ENCODE peak calls at places on chromosomes 3 and 15, in four cellular contexts. J is glomerular endothelial cell, D is GM23248, P is GM03348. T is an unnamed sample.

GRCh38 chr15:31280037-31280830 is 46.4 kb upstream of the KLF13 start:
- DNase-seq in J (no peak), D (no peak), P (no peak), T (no peak)

GRCh38 chr3:38578081-38578475 is 71.4 kb downstream of the SCN5A start:
- DNase-seq in D (no peak), P (no peak), J (no peak), T (no peak)

GRCh38 chr3:179000144-179000543 is 71.5 kb downstream of the ZMAT3 start:
- DNase-seq in P (peak; percentile 5), J (no peak), D (peak; percentile 46), T (no peak)

GRCh38 chr15:88897142-88897455 is 1.8 kb upstream of the HAPLN3 start:
- DNase-seq in J (no peak), D (no peak), P (no peak), T (peak; percentile 9)

GRCh38 chr15:89356634-89357298 is 22.1 kb upstream of the POLG start:
- DNase-seq in J (no peak), P (no peak), D (peak; percentile 59), T (no peak)

GRCh38 chr15:62545392-62546227 is 380.5 kb upstream of the C2CD4B start:
- DNase-seq in J (no peak), D (peak; percentile 58), P (peak; percentile 70), T (no peak)

GRCh38 chr15:70517194-70517590 is 246.2 kb downstream of the UACA start:
- DNase-seq in J (no peak), P (no peak), D (no peak), T (no peak)

GRCh38 chr3:38479431-38480092 is 16.6 kb upstream of the EXOG start:
- DNase-seq in J (peak; percentile 37), D (peak; percentile 79), P (peak; percentile 90), T (peak; percentile 75)

GRCh38 chr3:11099306-11099705 is 55.0 kb upstream of the HRH1 start:
- DNase-seq in P (no peak), J (no peak), D (peak; percentile 15), T (no peak)

GRCh38 chr15:70327328-70328136 is 229.8 kb upstream of the TLE3 start:
- DNase-seq in P (peak; percentile 88), D (peak; percentile 79), J (no peak), T (peak; percentile 51)

GRCh38 chr3:183116051-183116614 is 16.8 kb upstream of the MCCC1 start:
- DNase-seq in D (no peak), P (no peak), J (no peak), T (no peak)

GRCh38 chr3:124679048-124679638 is 51.1 kb upstream of the UMPS start:
- DNase-seq in P (no peak), J (no peak), D (no peak), T (no peak)

GRCh38 chr3:44467241-44467640 is 10.2 kb downstream of the ZNF445 start:
- DNase-seq in J (no peak), P (no peak), D (no peak), T (no peak)

GRCh38 chr15:57312323-57313133 is 63.8 kb upstream of the CGNL1 start:
- DNase-seq in P (no peak), D (peak; percentile 44), J (no peak), T (no peak)

GRCh38 chr15:63718590-63719035 is 115.1 kb downstream of the HERC1 start:
- DNase-seq in D (peak; percentile 81), P (peak; percentile 63), J (no peak), T (no peak)

GRCh38 chr3:112813016-112813415 is 33.6 kb downstream of the CD200R1L start:
- DNase-seq in J (no peak), P (no peak), D (peak; percentile 31), T (no peak)

GRCh38 chr3:122398920-122399319 is 14.9 kb downstream of the FAM162A start:
- DNase-seq in J (no peak), P (no peak), D (no peak), T (no peak)

GRCh38 chr3:141887051-141887450 is 10.6 kb downstream of the ATP1B3 start:
- DNase-seq in P (no peak), J (no peak), D (no peak), T (no peak)

GRCh38 chr15:55916666-55917409 is 76.6 kb downstream of the NEDD4 start:
- DNase-seq in P (peak; percentile 14), D (peak; percentile 90), J (no peak), T (peak; percentile 36)

GRCh38 chr15:100783296-100783695 is 96.3 kb upstream of the ALDH1A3 start:
- DNase-seq in D (no peak), J (no peak), P (no peak), T (no peak)

GRCh38 chr15:64894395-64895056 is 17.2 kb upstream of the ANKDD1A start:
- DNase-seq in D (no peak), P (no peak), J (no peak), T (no peak)

GRCh38 chr15:74631408-74631807 is 15.8 kb downstream of the CLK3 start:
- DNase-seq in P (no peak), D (peak; percentile 32), J (no peak), T (no peak)

GRCh38 chr3:131756405-131756804 is 253.6 kb upstream of the MRPL3 start:
- DNase-seq in P (no peak), J (no peak), D (no peak), T (no peak)

GRCh38 chr3:123143669-123144411 is 57.9 kb upstream of the SEC22A start:
- DNase-seq in D (peak; percentile 35), J (no peak), P (no peak), T (no peak)

GRCh38 chr15:59993950-59994401 is 10.1 kb upstream of the FOXB1 start:
- DNase-seq in P (no peak), J (no peak), D (no peak), T (no peak)

GRCh38 chr3:173747427-173747826 is 349.9 kb downstream of the NLGN1 start:
- DNase-seq in D (peak; percentile 64), J (no peak), P (no peak), T (peak; percentile 60)

GRCh38 chr15:75836953-75837321 is 6.3 kb upstream of the UBE2Q2 start:
- DNase-seq in J (no peak), D (peak; percentile 91), P (peak; percentile 84), T (peak; percentile 69)

GRCh38 chr3:154132777-154133375 is 11.7 kb downstream of the ARHGEF26 start:
- DNase-seq in J (no peak), D (no peak), P (no peak), T (no peak)

GRCh38 chr15:69132935-69133861 is 27.2 kb upstream of the GLCE start:
- DNase-seq in P (no peak), D (no peak), J (no peak), T (no peak)

GRCh38 chr15:37204698-37205097 is 104.3 kb upstream of the MEIS2 start:
- DNase-seq in J (no peak), P (no peak), D (no peak), T (no peak)

GRCh38 chr15:80609111-80609510 is 86.0 kb upstream of the ABHD17C start:
- DNase-seq in J (no peak), P (no peak), D (no peak), T (no peak)

GRCh38 chr3:167684389-167684993 is 30.7 kb upstream of the WDR49 start:
- DNase-seq in D (peak; percentile 63), J (peak; percentile 73), P (peak; percentile 53), T (peak; percentile 67)

GRCh38 chr3:185153861-185154629 is 1.2 kb upstream of the C3orf70 start:
- DNase-seq in P (no peak), J (no peak), D (no peak), T (no peak)

GRCh38 chr15:79978694-79979519 is 7.9 kb upstream of the BCL2A1 start:
- DNase-seq in P (peak; percentile 77), D (peak; percentile 93), J (no peak), T (no peak)

GRCh38 chr3:100492810-100493140 is 356 bp downstream of the TMEM45A start:
- DNase-seq in D (no peak), P (peak; percentile 32), J (peak; percentile 3), T (no peak)

T was measured in dermis microvascular lymphatic vessel endothelial cell.